ENCODE peak calls at places on chromosomes 7 and 10, in four cellular contexts. One of them, this sample, is unnamed.

GRCh38 chr10:133162910-133163856 is 3.2 kb downstream of the KNDC1 start:
- DNase-seq in IMR-90: no peak
- DNase-seq in trophoblast cell: no peak
- DNase-seq in neuronal stem cell: no peak
- DNase-seq in this sample: no peak

GRCh38 chr10:130196511-130197487 is 60.6 kb downstream of the GLRX3 start:
- DNase-seq in IMR-90: no peak
- DNase-seq in trophoblast cell: no peak
- DNase-seq in neuronal stem cell: no peak
- DNase-seq in this sample: no peak

GRCh38 chr10:94240901-94241300 is 121.8 kb downstream of the NOC3L start:
- DNase-seq in trophoblast cell: no peak
- DNase-seq in neuronal stem cell: no peak
- DNase-seq in IMR-90: no peak
- DNase-seq in this sample: no peak

GRCh38 chr7:47453093-47454056 is 128.5 kb downstream of the TNS3 start:
- DNase-seq in trophoblast cell: peak
- DNase-seq in neuronal stem cell: no peak
- DNase-seq in IMR-90: peak
- DNase-seq in this sample: no peak

GRCh38 chr10:24157567-24157966 is 51.4 kb upstream of the KIAA1217 start:
- DNase-seq in neuronal stem cell: no peak
- DNase-seq in IMR-90: no peak
- DNase-seq in trophoblast cell: no peak
- DNase-seq in this sample: no peak

GRCh38 chr7:30920584-30921539 is 9.2 kb downstream of the AQP1 start:
- DNase-seq in neuronal stem cell: no peak
- DNase-seq in trophoblast cell: no peak
- DNase-seq in IMR-90: peak
- DNase-seq in this sample: peak

GRCh38 chr10:30701471-30702173 is 72.1 kb upstream of the LYZL2 start:
- DNase-seq in IMR-90: peak
- DNase-seq in trophoblast cell: no peak
- DNase-seq in neuronal stem cell: no peak
- DNase-seq in this sample: no peak

GRCh38 chr10:104273291-104273690 is 4.3 kb downstream of the GSTO2 start:
- DNase-seq in neuronal stem cell: no peak
- DNase-seq in IMR-90: peak
- DNase-seq in trophoblast cell: no peak
- DNase-seq in this sample: no peak

GRCh38 chr7:18239212-18239611 is 211.6 kb upstream of the PRPS1L1 start:
- DNase-seq in neuronal stem cell: no peak
- DNase-seq in trophoblast cell: no peak
- DNase-seq in IMR-90: no peak
- DNase-seq in this sample: no peak

GRCh38 chr10:97850446-97850845 is 803 bp downstream of the GOLGA7B start:
- DNase-seq in IMR-90: no peak
- DNase-seq in trophoblast cell: no peak
- DNase-seq in neuronal stem cell: peak
- DNase-seq in this sample: no peak

GRCh38 chr7:93053209-93053945 is 64.4 kb downstream of the SAMD9 start:
- DNase-seq in IMR-90: no peak
- DNase-seq in neuronal stem cell: no peak
- DNase-seq in trophoblast cell: no peak
- DNase-seq in this sample: no peak

GRCh38 chr7:113197274-113197673 is 78.9 kb upstream of the SMIM30 start:
- DNase-seq in trophoblast cell: no peak
- DNase-seq in neuronal stem cell: no peak
- DNase-seq in IMR-90: peak
- DNase-seq in this sample: no peak

GRCh38 chr10:14184841-14185500 is 145.8 kb downstream of the FRMD4A start:
- DNase-seq in IMR-90: peak
- DNase-seq in neuronal stem cell: peak
- DNase-seq in trophoblast cell: peak
- DNase-seq in this sample: no peak

GRCh38 chr10:70963271-70963670 is 74.9 kb upstream of the PCBD1 start:
- DNase-seq in IMR-90: no peak
- DNase-seq in neuronal stem cell: no peak
- DNase-seq in trophoblast cell: no peak
- DNase-seq in this sample: no peak

GRCh38 chr10:110786172-110786571 is 85.6 kb upstream of the PDCD4 start:
- DNase-seq in IMR-90: peak
- DNase-seq in trophoblast cell: no peak
- DNase-seq in neuronal stem cell: no peak
- DNase-seq in this sample: no peak

GRCh38 chr7:34928052-34928451 is 109.2 kb downstream of the DPY19L1 start:
- DNase-seq in trophoblast cell: peak
- DNase-seq in neuronal stem cell: peak
- DNase-seq in IMR-90: no peak
- DNase-seq in this sample: peak

GRCh38 chr7:155584763-155585531 is 38.6 kb upstream of the CNPY1 start:
- DNase-seq in neuronal stem cell: no peak
- DNase-seq in trophoblast cell: no peak
- DNase-seq in IMR-90: no peak
- DNase-seq in this sample: no peak

GRCh38 chr10:86263907-86264306 is 102.7 kb downstream of the GRID1 start:
- DNase-seq in neuronal stem cell: no peak
- DNase-seq in IMR-90: no peak
- DNase-seq in trophoblast cell: no peak
- DNase-seq in this sample: peak

GRCh38 chr7:103317009-103317408 is 19.8 kb downstream of the PMPCB start:
- DNase-seq in trophoblast cell: no peak
- DNase-seq in neuronal stem cell: no peak
- DNase-seq in IMR-90: no peak
- DNase-seq in this sample: no peak

GRCh38 chr10:112728118-112728963 is 221.7 kb upstream of the TCF7L2 start:
- DNase-seq in neuronal stem cell: no peak
- DNase-seq in IMR-90: no peak
- DNase-seq in trophoblast cell: no peak
- DNase-seq in this sample: no peak

GRCh38 chr7:36871863-36872262 is 147.6 kb upstream of the AOAH start:
- DNase-seq in neuronal stem cell: no peak
- DNase-seq in IMR-90: peak
- DNase-seq in trophoblast cell: no peak
- DNase-seq in this sample: no peak

GRCh38 chr7:102286237-102287081 is at the start of gene SH2B2:
- DNase-seq in neuronal stem cell: peak
- DNase-seq in IMR-90: peak
- DNase-seq in trophoblast cell: peak
- DNase-seq in this sample: peak

GRCh38 chr7:4834601-4835397 is 27.0 kb downstream of the PAPOLB start:
- DNase-seq in trophoblast cell: no peak
- DNase-seq in IMR-90: no peak
- DNase-seq in neuronal stem cell: no peak
- DNase-seq in this sample: no peak

DNA sequence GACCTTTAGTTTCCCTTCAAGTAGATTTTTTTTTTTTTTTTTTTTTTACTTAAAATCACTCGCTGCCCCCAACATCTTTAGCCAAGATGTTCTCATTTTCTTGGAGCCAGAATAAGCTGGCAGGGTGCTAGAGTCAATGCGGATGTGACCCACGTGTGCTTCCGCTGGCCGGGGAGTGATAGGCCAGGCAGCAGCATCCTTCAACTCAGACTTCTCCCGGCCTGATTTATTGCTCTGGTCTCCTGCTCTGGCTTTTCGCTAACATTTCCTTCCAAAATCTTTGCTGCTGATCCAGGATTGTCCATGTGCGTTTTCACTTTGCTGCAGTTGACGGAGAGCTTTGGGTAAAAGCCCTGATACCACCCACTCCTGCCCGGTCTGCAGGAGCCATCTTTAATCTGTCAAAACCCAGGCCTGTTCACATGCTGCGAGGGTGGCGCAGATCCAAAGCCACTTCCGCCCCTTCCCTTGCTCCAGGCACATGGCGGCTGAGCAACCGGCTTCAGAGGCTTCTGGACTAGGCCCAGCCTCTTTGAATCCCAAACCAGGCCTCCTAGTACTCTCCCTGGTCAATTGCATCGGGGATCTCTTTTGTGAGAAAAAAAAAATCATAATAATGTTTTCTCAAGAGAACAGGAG is 106.8 kb downstream of the CYP26A1 start:
- DNase-seq in IMR-90: peak
- DNase-seq in neuronal stem cell: no peak
- DNase-seq in trophoblast cell: no peak
- DNase-seq in this sample: no peak
- H2AFZ ChIP-seq in IMR-90: peak
- H2AFZ ChIP-seq in neuronal stem cell: no peak
- H2AFZ ChIP-seq in trophoblast cell: peak
- H2AFZ ChIP-seq in this sample: no peak

GRCh38 chr10:101263146-101263837 is 34.0 kb upstream of the LBX1 start:
- DNase-seq in IMR-90: no peak
- DNase-seq in neuronal stem cell: no peak
- DNase-seq in trophoblast cell: no peak
- DNase-seq in this sample: no peak

GRCh38 chr10:101267776-101268175 is 38.5 kb upstream of the LBX1 start:
- DNase-seq in IMR-90: no peak
- DNase-seq in neuronal stem cell: no peak
- DNase-seq in trophoblast cell: no peak
- DNase-seq in this sample: no peak

GRCh38 chr10:101270763-101271162 is 41.5 kb upstream of the LBX1 start:
- DNase-seq in trophoblast cell: no peak
- DNase-seq in neuronal stem cell: no peak
- DNase-seq in IMR-90: no peak
- DNase-seq in this sample: no peak

GRCh38 chr10:101266396-101267298 is 37.4 kb upstream of the LBX1 start:
- DNase-seq in neuronal stem cell: no peak
- DNase-seq in trophoblast cell: no peak
- DNase-seq in IMR-90: no peak
- DNase-seq in this sample: no peak

DNA sequence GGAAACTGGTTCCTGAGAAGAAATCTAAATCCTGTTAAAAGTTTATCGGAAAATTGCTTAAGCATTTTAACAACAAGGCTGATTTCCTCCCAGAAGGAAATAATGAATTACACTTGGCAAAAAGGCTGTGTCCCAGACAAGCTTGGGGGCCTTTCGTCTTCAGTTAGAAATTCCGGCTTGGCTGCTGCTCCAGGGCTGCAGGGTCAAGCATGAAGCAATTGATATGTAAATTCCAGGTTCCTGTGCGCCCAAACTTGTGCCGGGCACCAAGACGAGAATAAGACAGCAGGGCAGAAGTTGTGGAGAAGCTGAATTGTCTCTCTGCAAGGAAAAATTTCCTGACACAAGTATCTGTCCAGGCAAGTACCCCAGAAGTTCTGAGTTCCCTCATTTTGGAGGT is 38.1 kb upstream of the LBX1 start:
- DNase-seq in IMR-90: no peak
- DNase-seq in trophoblast cell: no peak
- DNase-seq in neuronal stem cell: no peak
- DNase-seq in this sample: peak
- H3K18ac ChIP-seq in IMR-90: no peak
- H3K18ac ChIP-seq in trophoblast cell: no peak
- H3K18ac ChIP-seq in neuronal stem cell: no peak
- H3K18ac ChIP-seq in this sample: no peak

GRCh38 chr10:60769406-60769805 is 8.9 kb upstream of the CDK1 start:
- DNase-seq in trophoblast cell: no peak
- DNase-seq in neuronal stem cell: no peak
- DNase-seq in IMR-90: no peak
- DNase-seq in this sample: no peak
- H2AFZ ChIP-seq in trophoblast cell: no peak
- H2AFZ ChIP-seq in neuronal stem cell: peak
- H2AFZ ChIP-seq in IMR-90: no peak
- H2AFZ ChIP-seq in this sample: no peak

GRCh38 chr7:157463245-157463644 is 126.4 kb downstream of the DNAJB6 start:
- DNase-seq in trophoblast cell: no peak
- DNase-seq in neuronal stem cell: no peak
- DNase-seq in IMR-90: no peak
- DNase-seq in this sample: no peak

GRCh38 chr7:157462840-157463239 is 126.0 kb downstream of the DNAJB6 start:
- DNase-seq in IMR-90: no peak
- DNase-seq in trophoblast cell: no peak
- DNase-seq in neuronal stem cell: no peak
- DNase-seq in this sample: no peak

GRCh38 chr7:157465597-157466348 is 129.0 kb downstream of the DNAJB6 start:
- DNase-seq in neuronal stem cell: no peak
- DNase-seq in IMR-90: no peak
- DNase-seq in trophoblast cell: no peak
- DNase-seq in this sample: no peak

GRCh38 chr7:157464971-157465481 is 128.2 kb downstream of the DNAJB6 start:
- DNase-seq in neuronal stem cell: no peak
- DNase-seq in IMR-90: no peak
- DNase-seq in trophoblast cell: no peak
- DNase-seq in this sample: no peak

DNA sequence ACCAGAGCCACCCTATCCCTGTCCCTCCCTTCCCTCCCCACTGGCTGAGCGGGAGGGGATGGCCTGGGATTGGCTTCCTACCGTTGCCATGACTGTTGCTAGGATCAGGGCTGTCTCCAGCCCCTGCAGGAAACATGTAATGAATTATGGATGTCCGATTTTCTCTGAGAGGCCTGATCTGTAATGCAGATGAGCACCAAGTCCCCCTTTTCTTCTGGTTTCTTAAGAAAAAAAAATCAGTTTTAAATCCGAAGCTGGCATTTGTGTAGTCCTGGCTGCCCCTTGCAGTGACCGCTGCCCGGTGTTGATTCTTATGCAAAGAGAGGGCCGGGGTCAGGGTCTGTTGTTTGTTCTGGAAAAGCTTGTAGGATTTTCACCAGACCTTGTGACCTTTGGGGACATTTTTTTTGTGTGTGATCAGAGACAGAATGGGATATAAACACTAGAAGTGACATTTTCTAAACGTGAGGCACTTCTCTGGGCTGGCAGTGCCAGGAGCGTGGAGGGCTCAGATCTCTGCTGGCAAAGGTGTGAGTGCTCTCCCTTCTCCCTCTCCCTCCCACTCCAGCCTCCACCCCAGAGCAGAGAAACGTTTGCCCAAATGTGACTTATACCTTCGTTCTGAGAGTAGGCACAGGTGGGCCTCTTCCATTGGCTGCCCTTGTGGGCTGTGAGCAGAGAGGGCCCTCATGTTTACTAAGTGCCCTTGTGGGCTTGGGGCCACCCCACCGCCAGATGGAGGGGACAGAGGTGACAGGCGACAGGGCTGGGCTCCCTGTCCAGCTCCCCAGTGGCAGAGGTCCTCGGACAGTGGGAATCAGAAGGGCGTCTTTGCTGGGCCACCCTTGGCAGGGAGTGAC is 127.5 kb downstream of the DNAJB6 start:
- DNase-seq in IMR-90: no peak
- DNase-seq in trophoblast cell: no peak
- DNase-seq in neuronal stem cell: no peak
- DNase-seq in this sample: no peak
- H3K18ac ChIP-seq in IMR-90: no peak
- H3K18ac ChIP-seq in trophoblast cell: no peak
- H3K18ac ChIP-seq in neuronal stem cell: peak
- H3K18ac ChIP-seq in this sample: no peak

DNA sequence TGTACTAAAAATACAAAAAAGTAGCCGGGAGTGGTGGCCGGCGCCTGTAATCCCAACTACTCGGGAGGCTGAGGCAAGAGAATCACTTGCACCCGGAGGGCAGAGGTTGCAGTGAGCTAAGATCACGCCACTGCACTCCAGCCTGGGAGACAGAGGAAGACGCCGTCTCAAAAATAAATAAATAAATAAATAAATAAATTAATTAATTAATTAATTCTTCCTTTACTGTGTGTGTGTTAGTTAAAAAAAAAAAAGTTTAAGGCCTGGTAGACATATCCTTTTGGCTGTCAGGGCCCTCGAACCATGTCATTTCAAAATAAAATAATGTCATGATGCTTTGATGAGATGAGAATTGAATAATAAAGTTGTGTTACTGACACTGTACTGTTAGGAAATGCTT is 81.3 kb downstream of the ZNF467 start:
- DNase-seq in trophoblast cell: no peak
- DNase-seq in neuronal stem cell: no peak
- DNase-seq in IMR-90: no peak
- DNase-seq in this sample: no peak
- H2AFZ ChIP-seq in trophoblast cell: no peak
- H2AFZ ChIP-seq in neuronal stem cell: peak
- H2AFZ ChIP-seq in IMR-90: no peak
- H2AFZ ChIP-seq in this sample: no peak